ENCODE peak calls at places on chromosomes 12 and 14, in five cellular contexts. One of them, this sample, is unnamed.

GRCh38 chr12:126807312-126807711 is 1459.7 kb upstream of the TMEM132C start:
- DNase-seq in naive thymus-derived CD4-positive, alpha-beta T cell: no peak
- DNase-seq in lung: no peak
- DNase-seq in ovary: no peak
- DNase-seq in CD4-positive, CD25-positive, alpha-beta regulatory T cell: no peak
- DNase-seq in this sample: no peak

GRCh38 chr14:69268223-69268622 is 8.3 kb downstream of the GALNT16 start:
- DNase-seq in naive thymus-derived CD4-positive, alpha-beta T cell: no peak
- DNase-seq in lung: no peak
- DNase-seq in ovary: no peak
- DNase-seq in CD4-positive, CD25-positive, alpha-beta regulatory T cell: no peak
- DNase-seq in this sample: no peak

GRCh38 chr12:132886529-132887477 is 602 bp downstream of the CHFR start:
- DNase-seq in naive thymus-derived CD4-positive, alpha-beta T cell: no peak
- DNase-seq in lung: peak; percentile 29
- DNase-seq in ovary: no peak
- DNase-seq in CD4-positive, CD25-positive, alpha-beta regulatory T cell: no peak
- DNase-seq in this sample: peak; percentile 56

GRCh38 chr14:64946310-64947045 is 3.9 kb upstream of the GPX2 start:
- DNase-seq in naive thymus-derived CD4-positive, alpha-beta T cell: no peak
- DNase-seq in lung: no peak
- DNase-seq in ovary: no peak
- DNase-seq in CD4-positive, CD25-positive, alpha-beta regulatory T cell: no peak
- DNase-seq in this sample: no peak

GRCh38 chr14:51444381-51445000 is 204.4 kb downstream of the TMX1 start:
- DNase-seq in naive thymus-derived CD4-positive, alpha-beta T cell: no peak
- DNase-seq in lung: no peak
- DNase-seq in ovary: no peak
- DNase-seq in CD4-positive, CD25-positive, alpha-beta regulatory T cell: no peak
- DNase-seq in this sample: no peak

GRCh38 chr14:24179294-24179960 is 7.5 kb downstream of the REC8 start:
- DNase-seq in naive thymus-derived CD4-positive, alpha-beta T cell: no peak
- DNase-seq in lung: no peak
- DNase-seq in ovary: no peak
- DNase-seq in CD4-positive, CD25-positive, alpha-beta regulatory T cell: no peak
- DNase-seq in this sample: peak; percentile 68

GRCh38 chr12:81080431-81080983 is 2.6 kb downstream of the ACSS3 start:
- DNase-seq in naive thymus-derived CD4-positive, alpha-beta T cell: no peak
- DNase-seq in lung: no peak
- DNase-seq in ovary: no peak
- DNase-seq in CD4-positive, CD25-positive, alpha-beta regulatory T cell: no peak
- DNase-seq in this sample: no peak

GRCh38 chr12:6613015-6613775 is 6.0 kb upstream of the CHD4 start:
- DNase-seq in naive thymus-derived CD4-positive, alpha-beta T cell: no peak
- DNase-seq in lung: peak; percentile 70
- DNase-seq in ovary: peak; percentile 94
- DNase-seq in CD4-positive, CD25-positive, alpha-beta regulatory T cell: no peak
- DNase-seq in this sample: peak; percentile 85

GRCh38 chr14:52314521-52315354 is 626 bp downstream of the PTGER2 start:
- DNase-seq in naive thymus-derived CD4-positive, alpha-beta T cell: peak; percentile 62
- DNase-seq in lung: no peak
- DNase-seq in ovary: peak; percentile 17
- DNase-seq in CD4-positive, CD25-positive, alpha-beta regulatory T cell: peak; percentile 39
- DNase-seq in this sample: peak; percentile 81

GRCh38 chr14:77649326-77649725 is 32.9 kb upstream of the SPTLC2 start:
- DNase-seq in naive thymus-derived CD4-positive, alpha-beta T cell: no peak
- DNase-seq in lung: no peak
- DNase-seq in ovary: no peak
- DNase-seq in CD4-positive, CD25-positive, alpha-beta regulatory T cell: no peak
- DNase-seq in this sample: no peak

GRCh38 chr12:104886418-104887401 is 71.4 kb downstream of the SLC41A2 start:
- DNase-seq in naive thymus-derived CD4-positive, alpha-beta T cell: no peak
- DNase-seq in lung: no peak
- DNase-seq in ovary: no peak
- DNase-seq in CD4-positive, CD25-positive, alpha-beta regulatory T cell: no peak
- DNase-seq in this sample: no peak

GRCh38 chr14:74975059-74975810 is 19.8 kb upstream of the PGF start:
- DNase-seq in naive thymus-derived CD4-positive, alpha-beta T cell: no peak
- DNase-seq in lung: peak; percentile 63
- DNase-seq in ovary: peak; percentile 51
- DNase-seq in CD4-positive, CD25-positive, alpha-beta regulatory T cell: no peak
- DNase-seq in this sample: peak; percentile 79

GRCh38 chr14:64688801-64689200 is 15.4 kb upstream of the PLEKHG3 start:
- DNase-seq in naive thymus-derived CD4-positive, alpha-beta T cell: no peak
- DNase-seq in lung: no peak
- DNase-seq in ovary: no peak
- DNase-seq in CD4-positive, CD25-positive, alpha-beta regulatory T cell: no peak
- DNase-seq in this sample: no peak

GRCh38 chr12:3537916-3538690 is 47.1 kb downstream of the PRMT8 start:
- DNase-seq in naive thymus-derived CD4-positive, alpha-beta T cell: no peak
- DNase-seq in lung: no peak
- DNase-seq in ovary: no peak
- DNase-seq in CD4-positive, CD25-positive, alpha-beta regulatory T cell: no peak
- DNase-seq in this sample: no peak

GRCh38 chr12:27293463-27293862 is 39.2 kb upstream of the BMAL2 start:
- DNase-seq in naive thymus-derived CD4-positive, alpha-beta T cell: no peak
- DNase-seq in lung: no peak
- DNase-seq in ovary: no peak
- DNase-seq in CD4-positive, CD25-positive, alpha-beta regulatory T cell: no peak
- DNase-seq in this sample: no peak

GRCh38 chr14:21498540-21499526 is 12.3 kb downstream of the METTL3 start:
- DNase-seq in naive thymus-derived CD4-positive, alpha-beta T cell: no peak
- DNase-seq in lung: no peak
- DNase-seq in ovary: no peak
- DNase-seq in CD4-positive, CD25-positive, alpha-beta regulatory T cell: peak; percentile 61
- DNase-seq in this sample: no peak

GRCh38 chr12:95335948-95336347 is 118.3 kb downstream of the VEZT start:
- DNase-seq in naive thymus-derived CD4-positive, alpha-beta T cell: no peak
- DNase-seq in lung: no peak
- DNase-seq in ovary: no peak
- DNase-seq in CD4-positive, CD25-positive, alpha-beta regulatory T cell: no peak
- DNase-seq in this sample: no peak

GRCh38 chr12:1217191-1217949 is 226.3 kb downstream of the ERC1 start:
- DNase-seq in naive thymus-derived CD4-positive, alpha-beta T cell: no peak
- DNase-seq in lung: no peak
- DNase-seq in ovary: no peak
- DNase-seq in CD4-positive, CD25-positive, alpha-beta regulatory T cell: no peak
- DNase-seq in this sample: no peak

GRCh38 chr12:20011200-20011599 is 357.1 kb upstream of the PDE3A start:
- DNase-seq in naive thymus-derived CD4-positive, alpha-beta T cell: no peak
- DNase-seq in lung: peak; percentile 61
- DNase-seq in ovary: peak; percentile 26
- DNase-seq in CD4-positive, CD25-positive, alpha-beta regulatory T cell: no peak
- DNase-seq in this sample: no peak

GRCh38 chr12:29256598-29256997 is 107.5 kb downstream of the FAR2 start:
- DNase-seq in naive thymus-derived CD4-positive, alpha-beta T cell: no peak
- DNase-seq in lung: no peak
- DNase-seq in ovary: no peak
- DNase-seq in CD4-positive, CD25-positive, alpha-beta regulatory T cell: no peak
- DNase-seq in this sample: no peak

GRCh38 chr14:52740751-52741150 is 10.8 kb downstream of the STYX start:
- DNase-seq in naive thymus-derived CD4-positive, alpha-beta T cell: no peak
- DNase-seq in lung: no peak
- DNase-seq in ovary: no peak
- DNase-seq in CD4-positive, CD25-positive, alpha-beta regulatory T cell: no peak
- DNase-seq in this sample: no peak

DNA sequence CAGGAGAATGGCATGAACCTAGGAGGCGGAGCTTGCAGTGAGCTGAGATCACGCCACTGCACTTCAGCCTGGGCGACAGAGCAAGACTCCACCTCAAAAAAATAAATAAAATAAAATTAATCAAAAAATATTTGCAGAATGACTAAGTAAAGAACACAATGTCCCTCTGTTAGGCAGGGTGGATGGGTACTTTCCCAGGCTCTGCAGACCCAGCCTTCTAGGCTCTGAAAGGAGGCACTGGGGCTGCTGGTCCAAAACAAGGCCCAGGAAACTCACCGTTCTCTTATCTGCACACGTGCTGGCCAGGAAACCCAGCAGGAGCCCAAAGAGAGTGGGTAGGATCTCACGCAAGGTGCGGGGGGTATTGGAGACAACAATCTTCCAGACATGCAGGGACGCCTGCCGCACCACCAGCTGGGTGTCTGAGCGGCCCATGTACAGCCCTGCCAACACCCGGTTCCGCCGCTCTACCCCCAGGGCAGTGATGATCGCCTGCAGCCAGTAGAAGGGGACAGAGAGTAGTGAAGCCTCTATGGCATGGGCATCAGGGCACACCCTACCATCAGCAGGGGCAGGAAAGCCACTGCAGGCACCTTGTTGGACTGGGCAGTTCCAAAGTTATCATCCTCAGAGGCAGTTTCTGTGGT is 25.8 kb upstream of the RAB35 start:
- DNase-seq in naive thymus-derived CD4-positive, alpha-beta T cell: no peak
- DNase-seq in lung: no peak
- DNase-seq in ovary: no peak
- DNase-seq in CD4-positive, CD25-positive, alpha-beta regulatory T cell: no peak
- DNase-seq in this sample: no peak
- H3K36me3 ChIP-seq in naive thymus-derived CD4-positive, alpha-beta T cell: peaks cover 32% of the 10 kb centered on the region
- H3K36me3 ChIP-seq in lung: peaks cover 69% of the 10 kb centered on the region
- H3K36me3 ChIP-seq in ovary: no peaks in the 10 kb centered on the region
- H3K36me3 ChIP-seq in CD4-positive, CD25-positive, alpha-beta regulatory T cell: peaks cover 93% of the 10 kb centered on the region
- H3K36me3 ChIP-seq in this sample: peaks cover 37% of the 10 kb centered on the region

GRCh38 chr14:96053236-96053599 is 14.1 kb downstream of the C14orf132 start:
- DNase-seq in naive thymus-derived CD4-positive, alpha-beta T cell: no peak
- DNase-seq in lung: no peak
- DNase-seq in ovary: no peak
- DNase-seq in CD4-positive, CD25-positive, alpha-beta regulatory T cell: no peak
- DNase-seq in this sample: no peak
- H3K36me3 ChIP-seq in naive thymus-derived CD4-positive, alpha-beta T cell: no peaks in the 10 kb centered on the region
- H3K36me3 ChIP-seq in lung: peaks cover 3% of the 10 kb centered on the region
- H3K36me3 ChIP-seq in ovary: no peaks in the 10 kb centered on the region
- H3K36me3 ChIP-seq in CD4-positive, CD25-positive, alpha-beta regulatory T cell: no peaks in the 10 kb centered on the region
- H3K36me3 ChIP-seq in this sample: no peaks in the 10 kb centered on the region

GRCh38 chr14:58332514-58332913 is 34.2 kb downstream of the ARID4A start:
- DNase-seq in naive thymus-derived CD4-positive, alpha-beta T cell: no peak
- DNase-seq in lung: no peak
- DNase-seq in ovary: no peak
- DNase-seq in CD4-positive, CD25-positive, alpha-beta regulatory T cell: no peak
- DNase-seq in this sample: no peak

GRCh38 chr14:58331111-58331510 is 32.8 kb downstream of the ARID4A start:
- DNase-seq in naive thymus-derived CD4-positive, alpha-beta T cell: peak; percentile 61
- DNase-seq in lung: peak; percentile 91
- DNase-seq in ovary: peak; percentile 81
- DNase-seq in CD4-positive, CD25-positive, alpha-beta regulatory T cell: peak; percentile 95
- DNase-seq in this sample: peak; percentile 92

DNA sequence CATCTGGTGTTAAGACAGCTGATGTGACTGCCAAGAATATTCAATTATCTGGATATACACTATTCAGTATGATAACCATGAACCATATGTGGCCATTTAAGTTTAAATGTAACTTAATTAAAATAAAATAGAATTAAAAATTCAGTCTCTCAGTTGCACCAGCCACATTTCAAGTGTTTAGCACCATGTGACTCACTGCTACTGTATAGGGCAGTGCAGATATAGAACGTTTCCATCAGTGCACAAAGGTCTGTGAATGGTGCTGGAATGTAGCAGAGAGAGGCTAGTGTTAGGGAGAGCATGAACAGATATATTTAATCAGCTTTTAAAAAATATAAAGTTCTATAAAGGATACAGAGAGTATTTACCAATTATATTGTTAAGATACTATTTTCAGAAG is 28.7 kb downstream of the ARID4A start:
- DNase-seq in naive thymus-derived CD4-positive, alpha-beta T cell: no peak
- DNase-seq in lung: no peak
- DNase-seq in ovary: no peak
- DNase-seq in CD4-positive, CD25-positive, alpha-beta regulatory T cell: no peak
- DNase-seq in this sample: no peak
- H3K36me3 ChIP-seq in naive thymus-derived CD4-positive, alpha-beta T cell: peaks cover 11% of the 10 kb centered on the region
- H3K36me3 ChIP-seq in lung: peaks cover 10% of the 10 kb centered on the region
- H3K36me3 ChIP-seq in ovary: no peaks in the 10 kb centered on the region
- H3K36me3 ChIP-seq in CD4-positive, CD25-positive, alpha-beta regulatory T cell: peaks cover 70% of the 10 kb centered on the region
- H3K36me3 ChIP-seq in this sample: peaks cover 4% of the 10 kb centered on the region

DNA sequence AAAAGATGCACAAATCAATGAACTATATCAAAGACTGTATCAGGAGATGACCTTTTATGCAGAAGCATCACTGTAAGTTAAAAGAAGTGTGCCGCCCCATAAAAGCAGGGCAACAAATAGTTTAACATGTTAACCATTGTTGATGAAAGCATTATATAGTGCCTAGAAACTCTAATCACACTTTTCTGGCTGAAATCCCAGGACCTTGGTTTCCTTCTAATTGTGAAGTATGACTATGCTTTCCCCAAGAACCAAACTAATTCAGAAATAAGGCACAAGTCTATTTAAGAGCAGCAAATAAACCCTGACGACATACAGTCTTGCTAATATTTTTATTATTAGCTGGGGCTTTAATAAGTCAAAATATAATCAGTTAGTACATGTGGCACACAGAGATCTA is 21.7 kb downstream of the RACGAP1 start:
- DNase-seq in naive thymus-derived CD4-positive, alpha-beta T cell: no peak
- DNase-seq in lung: no peak
- DNase-seq in ovary: no peak
- DNase-seq in CD4-positive, CD25-positive, alpha-beta regulatory T cell: no peak
- DNase-seq in this sample: no peak
- H3K36me3 ChIP-seq in naive thymus-derived CD4-positive, alpha-beta T cell: peaks cover 3% of the 10 kb centered on the region
- H3K36me3 ChIP-seq in lung: peaks cover 3% of the 10 kb centered on the region
- H3K36me3 ChIP-seq in ovary: no peaks in the 10 kb centered on the region
- H3K36me3 ChIP-seq in CD4-positive, CD25-positive, alpha-beta regulatory T cell: peaks cover 33% of the 10 kb centered on the region
- H3K36me3 ChIP-seq in this sample: no peaks in the 10 kb centered on the region

GRCh38 chr14:91975763-91976162 is 28.3 kb upstream of the FBLN5 start:
- DNase-seq in naive thymus-derived CD4-positive, alpha-beta T cell: no peak
- DNase-seq in lung: no peak
- DNase-seq in ovary: no peak
- DNase-seq in CD4-positive, CD25-positive, alpha-beta regulatory T cell: no peak
- DNase-seq in this sample: no peak

GRCh38 chr14:91968280-91968679 is 20.8 kb upstream of the FBLN5 start:
- DNase-seq in naive thymus-derived CD4-positive, alpha-beta T cell: no peak
- DNase-seq in lung: no peak
- DNase-seq in ovary: no peak
- DNase-seq in CD4-positive, CD25-positive, alpha-beta regulatory T cell: peak; percentile 73
- DNase-seq in this sample: no peak

DNA sequence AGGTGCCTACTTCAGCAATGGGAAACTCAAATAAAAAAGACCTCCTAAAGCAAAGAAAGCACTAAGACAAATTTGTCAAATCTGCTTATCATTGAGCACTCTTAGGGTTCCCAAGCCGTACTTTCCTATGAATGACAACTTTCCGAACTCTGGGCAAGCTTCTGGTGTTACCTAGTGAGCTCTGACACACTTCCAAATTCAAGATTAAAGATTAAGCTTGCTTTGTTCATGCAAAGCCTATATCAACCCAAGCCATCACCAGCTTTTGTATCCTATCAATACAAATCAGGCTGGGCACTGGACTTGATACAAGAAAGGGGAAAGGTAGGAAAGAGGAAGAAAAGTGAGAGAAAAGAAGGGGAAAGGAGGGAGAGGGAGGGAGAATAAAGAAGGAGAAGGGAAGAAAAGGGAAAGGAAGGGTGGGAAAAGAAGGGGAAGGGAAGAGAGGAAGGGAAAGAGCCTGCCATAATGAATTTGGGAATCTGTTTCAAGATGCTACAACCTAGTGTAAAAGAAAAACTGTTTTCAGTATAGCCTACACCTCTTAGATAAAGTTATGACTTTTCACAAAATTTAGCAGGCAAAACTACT is 23.8 kb upstream of the FBLN5 start:
- DNase-seq in naive thymus-derived CD4-positive, alpha-beta T cell: no peak
- DNase-seq in lung: no peak
- DNase-seq in ovary: no peak
- DNase-seq in CD4-positive, CD25-positive, alpha-beta regulatory T cell: no peak
- DNase-seq in this sample: no peak
- H3K36me3 ChIP-seq in naive thymus-derived CD4-positive, alpha-beta T cell: no peaks in the 10 kb centered on the region
- H3K36me3 ChIP-seq in lung: peaks cover 8% of the 10 kb centered on the region
- H3K36me3 ChIP-seq in ovary: no peaks in the 10 kb centered on the region
- H3K36me3 ChIP-seq in CD4-positive, CD25-positive, alpha-beta regulatory T cell: peaks cover 51% of the 10 kb centered on the region
- H3K36me3 ChIP-seq in this sample: peaks cover 2% of the 10 kb centered on the region

This sample was measured in aorta.